ENCODE peak calls at places on chromosomes 1 and 21, in seven cellular contexts. W, F, U, K, M, D and R are unnamed samples.

GRCh38 chr1:245855846-245856730 is 651.0 kb downstream of the SMYD3 start:
- DNase-seq in W (peak; percentile 4), F (peak; percentile 69), U (no peak), K (no peak), M (no peak), D (peak; percentile 51), R (no peak)

GRCh38 chr21:46021978-46022544 is 40.5 kb downstream of the COL6A1 start:
- DNase-seq in W (no peak), F (peak; percentile 45), U (no peak), K (peak; percentile 78), M (peak; percentile 80), D (peak; percentile 21), R (no peak)

GRCh38 chr1:23303524-23303923 is 40.6 kb downstream of the HNRNPR start:
- DNase-seq in W (no peak), F (no peak), U (no peak), K (no peak), M (no peak), D (no peak), R (no peak)

GRCh38 chr1:109653286-109653685 is 2.6 kb upstream of the GSTM4 start:
- DNase-seq in W (no peak), F (no peak), U (no peak), K (no peak), M (no peak), D (no peak), R (no peak)

GRCh38 chr1:169989246-169989645 is 85.2 kb downstream of the KIFAP3 start:
- DNase-seq in W (no peak), F (no peak), U (no peak), K (no peak), M (no peak), D (no peak), R (no peak)

GRCh38 chr1:158818560-158818959 is 12.6 kb upstream of the MNDA start:
- DNase-seq in W (no peak), F (no peak), U (no peak), K (no peak), M (no peak), D (no peak), R (no peak)

GRCh38 chr1:117735045-117735992 is 129.5 kb downstream of the TENT5C start:
- DNase-seq in W (peak; percentile 28), F (no peak), U (no peak), K (no peak), M (no peak), D (peak; percentile 60), R (no peak)

GRCh38 chr1:101235696-101236545 is 898 bp upstream of the S1PR1 start:
- DNase-seq in W (peak; percentile 75), F (peak; percentile 85), U (peak; percentile 69), K (peak; percentile 59), M (peak; percentile 80), D (peak; percentile 35), R (no peak)

GRCh38 chr1:147781056-147781471 is 20.7 kb upstream of the GJA5 start:
- DNase-seq in W (peak; percentile 42), F (peak; percentile 57), U (no peak), K (no peak), M (no peak), D (peak; percentile 48), R (no peak)

GRCh38 chr1:114695430-114696093 is at the start of gene AMPD1:
- DNase-seq in W (peak; percentile 52), F (no peak), U (no peak), K (no peak), M (no peak), D (peak; percentile 75), R (no peak)

GRCh38 chr21:15667010-15667409 is 62.8 kb upstream of the USP25 start:
- DNase-seq in W (peak; percentile 68), F (no peak), U (no peak), K (no peak), M (no peak), D (peak; percentile 65), R (no peak)

GRCh38 chr1:38925381-38925780 is 16.2 kb downstream of the RHBDL2 start:
- DNase-seq in W (no peak), F (no peak), U (no peak), K (no peak), M (no peak), D (no peak), R (no peak)

GRCh38 chr1:38919075-38919474 is 22.6 kb downstream of the RHBDL2 start:
- DNase-seq in W (no peak), F (no peak), U (no peak), K (peak; percentile 38), M (no peak), D (no peak), R (no peak)

GRCh38 chr1:38918568-38918967 is 23.1 kb downstream of the RHBDL2 start:
- DNase-seq in W (no peak), F (no peak), U (no peak), K (no peak), M (no peak), D (no peak), R (no peak)

GRCh38 chr1:38926091-38926490 is 15.5 kb downstream of the RHBDL2 start:
- DNase-seq in W (no peak), F (no peak), U (no peak), K (no peak), M (no peak), D (no peak), R (no peak)

GRCh38 chr1:38923607-38924006 is 18.0 kb downstream of the RHBDL2 start:
- DNase-seq in W (no peak), F (no peak), U (no peak), K (no peak), M (no peak), D (peak; percentile 29), R (no peak)
- H3K4me1 ChIP-seq in W (no peaks in the 10 kb centered on the region), F (no peaks in the 10 kb centered on the region), U (no peaks in the 10 kb centered on the region), K (no peaks in the 10 kb centered on the region), M (no peaks in the 10 kb centered on the region), D (no peaks in the 10 kb centered on the region), R (no peaks in the 10 kb centered on the region)

GRCh38 chr1:30965914-30966313 is 57.4 kb upstream of the SDC3 start:
- DNase-seq in W (no peak), F (no peak), U (no peak), K (no peak), M (no peak), D (no peak), R (no peak)
- H3K27ac ChIP-seq in W (no peak overlapping the region), F (no peak overlapping the region), U (no peak overlapping the region), K (peak overlapping the region; percentile 84), M (peak overlapping the region; percentile 69), D (peak overlapping the region; percentile 20), R (no peak overlapping the region)

GRCh38 chr21:10463156-10463555 is 58.2 kb upstream of the TPTE start:
- DNase-seq in W (no peak), F (no peak), U (no peak), K (no peak), M (no peak), D (no peak), R (no peak)

GRCh38 chr21:10464975-10465374 is 56.4 kb upstream of the TPTE start:
- DNase-seq in W (no peak), F (no peak), U (no peak), K (no peak), M (no peak), D (no peak), R (no peak)

DNA sequence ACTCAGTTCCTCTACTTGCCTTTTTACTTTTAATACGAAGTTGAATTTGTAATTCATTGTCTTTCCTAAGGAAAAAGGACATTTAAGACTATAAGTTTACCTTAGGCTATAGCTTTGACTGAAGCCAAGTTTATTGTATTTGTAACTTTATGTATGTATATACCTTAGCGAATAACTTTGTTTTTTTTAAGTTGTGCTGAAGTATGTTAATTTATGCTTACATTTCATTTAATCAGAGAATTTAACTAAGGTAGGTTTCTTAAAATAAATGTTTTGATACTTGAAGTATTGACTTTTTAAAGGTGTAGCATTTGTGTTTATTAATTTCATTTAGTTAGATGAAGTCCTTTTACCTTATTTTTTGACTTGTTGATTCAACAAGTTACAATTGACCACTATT is 55.2 kb upstream of the TPTE start:
- DNase-seq in W (no peak), F (no peak), U (no peak), K (no peak), M (no peak), D (no peak), R (no peak)
- H3K9me3 ChIP-seq in W (peaks cover 44% of the 10 kb centered on the region), F (peaks cover 76% of the 10 kb centered on the region), U (no peaks in the 10 kb centered on the region), K (no peaks in the 10 kb centered on the region), M (no peaks in the 10 kb centered on the region), D (peaks cover 8% of the 10 kb centered on the region), R (no peaks in the 10 kb centered on the region)

GRCh38 chr1:54401799-54402198 is 4.4 kb downstream of the SSBP3 start:
- DNase-seq in W (no peak), F (no peak), U (no peak), K (no peak), M (no peak), D (no peak), R (no peak)

GRCh38 chr1:54397980-54398379 is 8.2 kb downstream of the SSBP3 start:
- DNase-seq in W (no peak), F (no peak), U (no peak), K (no peak), M (no peak), D (no peak), R (no peak)

GRCh38 chr1:54400321-54400720 is 5.9 kb downstream of the SSBP3 start:
- DNase-seq in W (no peak), F (no peak), U (no peak), K (no peak), M (no peak), D (no peak), R (no peak)

GRCh38 chr1:54398963-54399528 is 7.1 kb downstream of the SSBP3 start:
- DNase-seq in W (no peak), F (no peak), U (no peak), K (no peak), M (no peak), D (no peak), R (no peak)

DNA sequence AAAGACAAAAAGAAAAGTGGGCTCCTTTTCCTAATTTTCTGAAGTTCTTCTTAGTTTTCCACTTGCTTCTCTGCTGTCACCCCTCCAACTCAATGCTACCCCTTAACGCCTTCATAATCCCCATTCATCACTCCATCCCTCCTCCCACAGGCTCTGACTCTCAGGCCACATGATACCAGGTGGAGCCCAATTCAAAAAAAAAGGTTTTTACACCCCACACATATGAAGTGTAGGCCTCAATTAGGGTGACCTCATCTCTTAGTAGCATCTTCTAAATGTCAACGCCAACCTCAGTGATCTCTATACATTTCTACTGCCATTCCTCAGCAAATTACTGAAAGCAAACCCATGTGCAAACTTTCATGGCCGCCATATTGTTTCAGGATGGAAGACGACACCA is 6.4 kb downstream of the SSBP3 start:
- DNase-seq in W (no peak), F (no peak), U (no peak), K (no peak), M (no peak), D (no peak), R (no peak)
- H3K4me1 ChIP-seq in W (peaks cover 21% of the 10 kb centered on the region), F (peaks cover 21% of the 10 kb centered on the region), U (peaks cover 35% of the 10 kb centered on the region), K (peaks cover 87% of the 10 kb centered on the region), M (peaks cover 3% of the 10 kb centered on the region), D (peaks cover 2% of the 10 kb centered on the region), R (peaks cover 37% of the 10 kb centered on the region)

GRCh38 chr1:196557797-196558196 is 50.4 kb downstream of the KCNT2 start:
- DNase-seq in W (no peak), F (no peak), U (no peak), K (no peak), M (no peak), D (peak; percentile 8), R (no peak)
- H3K27ac ChIP-seq in W (no peak overlapping the region), F (no peak overlapping the region), U (no peak overlapping the region), K (no peak overlapping the region), M (no peak overlapping the region), D (no peak overlapping the region), R (no peak overlapping the region)

GRCh38 chr1:248775496-248775895 is 19.9 kb upstream of the LYPD8 start:
- DNase-seq in W (no peak), F (no peak), U (no peak), K (no peak), M (no peak), D (no peak), R (no peak)
- H3K9me3 ChIP-seq in W (no peaks in the 10 kb centered on the region), F (peaks cover 50% of the 10 kb centered on the region), U (no peaks in the 10 kb centered on the region), K (peaks cover 12% of the 10 kb centered on the region), M (peaks cover 2% of the 10 kb centered on the region), D (no peaks in the 10 kb centered on the region), R (no peaks in the 10 kb centered on the region)

GRCh38 chr1:42956739-42957138 is 1.9 kb downstream of the SLC2A1 start:
- DNase-seq in W (no peak), F (no peak), U (no peak), K (no peak), M (no peak), D (no peak), R (no peak)
- H3K4me1 ChIP-seq in W (peaks cover 49% of the 10 kb centered on the region), F (no peaks in the 10 kb centered on the region), U (peaks cover 17% of the 10 kb centered on the region), K (peaks cover 42% of the 10 kb centered on the region), M (no peaks in the 10 kb centered on the region), D (peaks cover 5% of the 10 kb centered on the region), R (no peaks in the 10 kb centered on the region)